ENCODE peak calls at places on chromosomes 4 and X, in eight cellular contexts. E is heart left ventricle, I is hepatocyte, Y is choroid plexus epithelial cell, B is pancreas, G is ascending aorta, A is fibroblast of mammary gland, Q is HFF-Myc. X is an unnamed sample.

GRCh38 chr4:23091674-23092073 is 398.9 kb downstream of the GBA3 start:
- DNase-seq in B (no peak), I (no peak), Q (no peak), A (no peak), G (no peak), E (no peak), Y (no peak), X (no peak)

GRCh38 chrX:153412746-153413720 is 1.8 kb downstream of the ZFP92 start:
- DNase-seq in Q (no peak), A (no peak), Y (peak), E (no peak), I (no peak), G (no peak), B (no peak), X (no peak)

GRCh38 chr4:153089781-153090180 is 114.5 kb upstream of the TRIM2 start:
- DNase-seq in I (no peak), Y (no peak), B (no peak), Q (no peak), E (no peak), A (no peak), G (no peak), X (no peak)

GRCh38 chr4:150773729-150774449 is 191.9 kb downstream of the MAB21L2 start:
- DNase-seq in B (no peak), Y (no peak), G (no peak), A (no peak), E (no peak), Q (no peak), I (no peak), X (no peak)

GRCh38 chr4:126647320-126647719 is 985.4 kb upstream of the INTU start:
- DNase-seq in Y (no peak), B (no peak), G (no peak), E (no peak), A (no peak), Q (no peak), I (no peak), X (no peak)

GRCh38 chr4:103091601-103092223 is 7.9 kb downstream of the BDH2 start:
- DNase-seq in I (peak), Q (no peak), Y (peak), E (no peak), B (peak), A (peak), G (no peak), X (no peak)

GRCh38 chr4:83535520-83535944 is 376 bp upstream of the GPAT3 start:
- DNase-seq in Q (peak), G (peak), E (peak), I (peak), A (peak), B (no peak), Y (peak), X (no peak)

GRCh38 chr4:2646386-2647149 is 109.6 kb downstream of the TNIP2 start:
- DNase-seq in G (peak), I (no peak), E (no peak), A (no peak), Q (no peak), B (peak), Y (no peak), X (no peak)

GRCh38 chr4:118954246-118954645 is 65.6 kb downstream of the SYNPO2 start:
- DNase-seq in G (no peak), Y (peak), I (no peak), E (no peak), Q (no peak), B (no peak), A (peak), X (no peak)

GRCh38 chrX:110395877-110396276 is 37.2 kb downstream of the RTL9 start:
- DNase-seq in Y (no peak), B (no peak), Q (no peak), E (no peak), A (no peak), G (no peak), I (no peak), X (no peak)

GRCh38 chr4:23888421-23889319 is 1.2 kb downstream of the PPARGC1A start:
- DNase-seq in B (no peak), G (no peak), Y (peak), E (no peak), I (peak), A (peak), Q (no peak), X (no peak)

GRCh38 chr4:39568805-39569204 is 41.6 kb upstream of the UGDH start:
- DNase-seq in Y (no peak), A (no peak), Q (no peak), B (peak), I (peak), G (no peak), E (no peak), X (no peak)

GRCh38 chrX:27808226-27808625 is 436 bp downstream of the MAGEB10 start:
- DNase-seq in Y (no peak), E (no peak), Q (no peak), A (no peak), G (no peak), B (no peak), I (no peak), X (no peak)

GRCh38 chr4:142100941-142101340 is 464.6 kb downstream of the IL15 start:
- DNase-seq in A (no peak), G (no peak), I (no peak), Q (no peak), Y (no peak), E (no peak), B (no peak), X (no peak)

GRCh38 chrX:2875798-2876399 is 47.2 kb downstream of the GYG2 start:
- DNase-seq in A (peak), Y (peak), Q (no peak), B (no peak), G (no peak), I (peak), E (no peak), X (no peak)
- TF ChIP-seq CTCF in A (peak), Y (peak), Q (peak), B (peak), G (no peak), I (peak), E (no peak), X (peak)

GRCh38 chr4:3766791-3767561 is 791 bp downstream of the ADRA2C start:
- DNase-seq in G (peak), I (peak), B (no peak), Y (peak), Q (no peak), E (no peak), A (peak), X (no peak)
- TF ChIP-seq CTCF in G (no peak), I (peak), B (no peak), Y (no peak), Q (no peak), E (no peak), A (no peak), X (no peak)

GRCh38 chrX:125439194-125439849 is 119.7 kb downstream of the TEX13C start:
- DNase-seq in Q (no peak), A (no peak), I (peak), B (no peak), G (no peak), E (no peak), Y (no peak), X (no peak)

GRCh38 chrX:125436855-125437254 is 117.2 kb downstream of the TEX13C start:
- DNase-seq in Y (peak), I (peak), E (no peak), A (no peak), G (no peak), Q (no peak), B (no peak), X (no peak)
- TF ChIP-seq CTCF in Y (no peak), I (peak), E (no peak), A (no peak), G (no peak), Q (no peak), B (no peak), X (no peak)

DNA sequence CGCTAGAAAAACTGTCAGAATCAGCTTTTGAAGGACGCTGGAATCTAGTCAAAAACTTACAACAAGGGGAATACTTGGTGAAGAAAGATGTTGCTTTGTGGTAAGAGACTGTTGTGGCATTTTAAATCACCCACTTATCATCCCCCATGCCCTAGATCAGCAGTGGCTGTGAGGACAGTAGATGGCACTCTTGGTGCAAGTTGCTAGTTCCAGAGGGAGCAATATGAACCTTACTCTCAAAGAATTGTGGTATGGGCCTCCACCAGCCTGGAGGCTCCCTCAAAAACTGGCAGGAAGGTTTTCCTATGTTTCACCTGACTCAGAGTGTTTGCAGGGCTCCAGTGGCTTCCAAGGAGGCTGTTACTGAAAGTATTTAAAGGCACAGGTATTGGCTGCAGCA is 37.7 kb upstream of the SLC16A2 start:
- DNase-seq in I (peak), A (peak), G (no peak), E (no peak), B (peak), Q (peak), Y (peak), X (no peak)
- TF ChIP-seq CTCF in I (peak), A (peak), G (no peak), E (peak), B (no peak), Q (peak), Y (peak), X (peak)

GRCh38 chrX:30781711-30782444 is 107.2 kb downstream of the TAB3 start:
- DNase-seq in G (no peak), B (no peak), I (no peak), A (no peak), E (no peak), Y (no peak), Q (no peak), X (no peak)
- TF ChIP-seq CTCF in G (no peak), B (no peak), I (no peak), A (no peak), E (no peak), Y (no peak), Q (no peak), X (no peak)

GRCh38 chr4:107654694-107655093 is 65.3 kb downstream of the PAPSS1 start:
- DNase-seq in Y (peak), B (no peak), I (peak), G (no peak), Q (no peak), A (no peak), E (no peak), X (no peak)
- TF ChIP-seq CTCF in Y (peak), B (no peak), I (peak), G (no peak), Q (no peak), A (no peak), E (no peak), X (no peak)